ENCODE peak calls at places on chromosomes 16 and 17, in five cellular contexts. Y, A, N, L and O are unnamed samples.

GRCh38 chr16:88569614-88569984 is 604 bp upstream of the ZC3H18 start:
- DNase-seq in Y (no peak), A (no peak), N (no peak), L (no peak), O (peak)

GRCh38 chr16:8859913-8860881 is 8.6 kb downstream of the CARHSP1 start:
- DNase-seq in N (no peak), L (no peak), Y (no peak), A (no peak), O (peak)

GRCh38 chr16:75764154-75764768 is 38.0 kb upstream of the CPHXL start:
- DNase-seq in L (peak), Y (peak), A (peak), N (peak), O (peak)

GRCh38 chr16:81069063-81069462 is 8.0 kb downstream of the C16orf46 start:
- DNase-seq in A (no peak), Y (no peak), L (no peak), N (no peak), O (no peak)

GRCh38 chr17:249236-249993 is 68.0 kb upstream of the DOC2B start:
- DNase-seq in N (no peak), Y (no peak), A (no peak), L (no peak), O (no peak)

GRCh38 chr17:5286846-5287245 is 4.8 kb downstream of the RABEP1 start:
- DNase-seq in N (no peak), A (no peak), L (peak), Y (no peak), O (no peak)

GRCh38 chr17:72624652-72625051 is 467.8 kb downstream of the SLC39A11 start:
- DNase-seq in Y (no peak), L (no peak), N (no peak), A (no peak), O (no peak)

GRCh38 chr17:75105269-75106080 is 4.3 kb upstream of the ARMC7 start:
- DNase-seq in Y (no peak), N (peak), L (no peak), A (no peak), O (peak)

GRCh38 chr17:50914510-50914849 is 48.3 kb upstream of the TOB1 start:
- DNase-seq in N (no peak), A (no peak), Y (no peak), L (no peak), O (no peak)

GRCh38 chr16:57502048-57502775 is 15.9 kb upstream of the DOK4 start:
- DNase-seq in A (no peak), N (no peak), L (no peak), Y (no peak), O (no peak)

GRCh38 chr17:59381716-59382570 is 50.5 kb downstream of the YPEL2 start:
- DNase-seq in L (no peak), A (no peak), N (no peak), Y (no peak), O (no peak)

GRCh38 chr16:28846933-28847273 is 755 bp upstream of the TUFM start:
- DNase-seq in L (no peak), N (no peak), Y (no peak), A (no peak), O (no peak)

GRCh38 chr17:14201595-14201994 is 35.1 kb downstream of the CDRT15 start:
- DNase-seq in Y (no peak), A (no peak), L (no peak), N (no peak), O (no peak)

GRCh38 chr17:12627177-12627629 is 38.5 kb upstream of the MYOCD start:
- DNase-seq in L (no peak), N (no peak), A (no peak), Y (no peak), O (peak)

GRCh38 chr17:72219136-72219823 is 98.5 kb downstream of the SOX9 start:
- DNase-seq in Y (no peak), L (no peak), N (no peak), A (no peak), O (no peak)

GRCh38 chr17:27430383-27430840 is 25.8 kb upstream of the KSR1 start:
- DNase-seq in A (no peak), Y (no peak), N (no peak), L (no peak), O (no peak)

GRCh38 chr16:66524601-66525164 is 25.2 kb downstream of the TK2 start:
- DNase-seq in L (no peak), Y (peak), A (no peak), N (no peak), O (no peak)

GRCh38 chr17:5680766-5681165 is 96.5 kb upstream of the NLRP1 start:
- DNase-seq in A (no peak), Y (no peak), L (no peak), N (no peak), O (no peak)

GRCh38 chr17:71107136-71107535 is 937.8 kb downstream of the KCNJ2 start:
- DNase-seq in L (no peak), A (no peak), Y (no peak), N (no peak), O (no peak)

GRCh38 chr17:9878791-9879525 is 26.1 kb downstream of the RCVRN start:
- DNase-seq in A (no peak), L (no peak), Y (no peak), N (no peak), O (no peak)

GRCh38 chr17:71168083-71168741 is 952.6 kb upstream of the SOX9 start:
- DNase-seq in L (no peak), A (no peak), N (no peak), Y (no peak), O (no peak)

GRCh38 chr17:1989135-1989534 is 36.0 kb downstream of the RTN4RL1 start:
- DNase-seq in L (no peak), A (no peak), N (no peak), Y (no peak), O (no peak)

GRCh38 chr17:72388765-72389473 is 268.1 kb downstream of the SOX9 start:
- DNase-seq in L (no peak), N (no peak), Y (peak), A (no peak), O (no peak)

GRCh38 chr17:42809250-42809649 is 10.6 kb downstream of the CNTD1 start:
- DNase-seq in N (no peak), Y (no peak), A (no peak), L (no peak), O (no peak)

GRCh38 chr16:57134982-57135381 is 42.6 kb downstream of the CPNE2 start:
- DNase-seq in L (no peak), N (no peak), Y (no peak), A (no peak), O (no peak)

GRCh38 chr16:31664683-31665482 is 137.2 kb downstream of the AHSP start:
- DNase-seq in L (no peak), Y (no peak), A (no peak), N (no peak), O (no peak)

GRCh38 chr17:7775058-7775457 is 57.5 kb downstream of the DNAH2 start:
- DNase-seq in A (no peak), L (no peak), N (no peak), Y (no peak), O (no peak)

GRCh38 chr17:66432996-66433556 is 130.7 kb downstream of the PRKCA start:
- DNase-seq in L (no peak), A (no peak), Y (no peak), N (no peak), O (no peak)

GRCh38 chr16:8355714-8356113 is 234.6 kb downstream of the TMEM114 start:
- DNase-seq in L (no peak), Y (no peak), A (peak), N (no peak), O (no peak)

GRCh38 chr16:89793955-89794354 is 22.5 kb downstream of the FANCA start:
- DNase-seq in N (no peak), A (no peak), L (no peak), Y (no peak), O (no peak)

GRCh38 chr17:45837603-45838002 is 7.1 kb upstream of the SPPL2C start:
- DNase-seq in A (no peak), N (no peak), L (no peak), Y (no peak), O (no peak)

GRCh38 chr17:67082110-67082509 is 37.8 kb downstream of the CACNG1 start:
- DNase-seq in L (no peak), A (no peak), Y (peak), N (no peak), O (no peak)

GRCh38 chr17:38600906-38601305 is 4.8 kb downstream of the SRCIN1 start:
- DNase-seq in L (no peak), N (no peak), Y (no peak), A (no peak), O (no peak)

GRCh38 chr16:12553191-12553590 is 250.5 kb downstream of the CPPED1 start:
- DNase-seq in Y (no peak), N (no peak), L (no peak), A (no peak), O (no peak)

GRCh38 chr17:59298512-59298911 is 32.9 kb upstream of the YPEL2 start:
- DNase-seq in A (no peak), Y (no peak), L (no peak), N (no peak), O (no peak)

GRCh38 chr16:11356573-11357331 is 11.5 kb downstream of the RMI2 start:
- DNase-seq in A (peak), Y (no peak), L (peak), N (peak), O (peak)

GRCh38 chr16:11354407-11354732 is 9.1 kb downstream of the RMI2 start:
- DNase-seq in Y (no peak), L (no peak), A (no peak), N (peak), O (no peak)

GRCh38 chr16:11355862-11356261 is 10.6 kb downstream of the RMI2 start:
- DNase-seq in N (peak), A (no peak), L (no peak), Y (no peak), O (no peak)

GRCh38 chr16:11353158-11353557 is 7.9 kb downstream of the RMI2 start:
- DNase-seq in Y (no peak), N (no peak), A (no peak), L (no peak), O (no peak)

GRCh38 chr16:11354733-11355574 is 9.7 kb downstream of the RMI2 start:
- DNase-seq in A (no peak), N (peak), Y (peak), L (no peak), O (no peak)
- TF ChIP-seq SUZ12 in A (no peak), N (no peak), Y (no peak), L (no peak), O (no peak)

GRCh38 chr16:78715673-78716072 is 616.2 kb downstream of the WWOX start:
- DNase-seq in N (no peak), L (no peak), Y (no peak), A (no peak), O (no peak)

DNA sequence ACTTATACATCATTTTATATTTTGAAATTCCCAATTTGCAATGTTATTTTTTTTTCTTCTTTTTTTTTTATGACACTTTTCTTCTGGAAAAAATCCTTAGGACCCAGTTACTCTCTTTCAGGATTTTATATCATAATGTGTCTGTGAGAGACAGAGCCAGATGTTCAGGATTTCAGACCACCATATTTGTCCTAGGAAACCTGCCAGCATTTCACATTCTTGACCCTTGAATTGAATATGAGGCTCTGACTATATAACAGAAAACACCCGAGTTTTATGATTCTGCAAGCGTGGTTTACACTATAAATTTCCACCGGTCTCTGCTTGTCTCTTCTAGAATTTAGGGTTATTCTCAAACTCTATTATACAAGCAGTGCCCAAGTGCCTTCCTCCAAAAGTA is 621.0 kb downstream of the WWOX start:
- DNase-seq in N (no peak), Y (no peak), L (no peak), A (no peak), O (no peak)
- TF ChIP-seq SUZ12 in N (no peak), Y (no peak), L (no peak), A (no peak), O (no peak)

GRCh38 chr16:22683730-22684280 is 130.2 kb upstream of the HS3ST2 start:
- DNase-seq in A (no peak), L (no peak), N (no peak), Y (no peak), O (no peak)

GRCh38 chr16:22684282-22685161 is 129.4 kb upstream of the HS3ST2 start:
- DNase-seq in Y (no peak), N (no peak), L (no peak), A (no peak), O (no peak)

GRCh38 chr16:22681551-22681880 is 132.4 kb upstream of the HS3ST2 start:
- DNase-seq in Y (no peak), L (no peak), N (no peak), A (no peak), O (no peak)

GRCh38 chr16:22683258-22683657 is 130.7 kb upstream of the HS3ST2 start:
- DNase-seq in L (no peak), N (no peak), A (no peak), Y (no peak), O (no peak)

GRCh38 chr16:22681881-22682291 is 132.1 kb upstream of the HS3ST2 start:
- DNase-seq in L (no peak), N (no peak), Y (no peak), A (peak), O (no peak)
- TF ChIP-seq SUZ12 in L (no peak), N (no peak), Y (no peak), A (no peak), O (no peak)

GRCh38 chr16:50643192-50643591 is 37.9 kb downstream of the SNX20 start:
- DNase-seq in Y (no peak), A (no peak), N (no peak), L (no peak), O (no peak)
- TF ChIP-seq SUZ12 in Y (no peak), A (no peak), N (no peak), L (no peak), O (no peak)

GRCh38 chr17:81027591-81028505 is 7.1 kb upstream of the BAIAP2 start:
- DNase-seq in L (no peak), A (no peak), Y (no peak), N (no peak), O (no peak)
- TF ChIP-seq SUZ12 in L (no peak), A (no peak), Y (no peak), N (no peak), O (no peak)

GRCh38 chr16:2520784-2521577 is 810 bp downstream of the AMDHD2 start:
- DNase-seq in L (no peak), N (no peak), A (no peak), Y (no peak), O (peak)
- TF ChIP-seq SUZ12 in L (no peak), N (no peak), A (no peak), Y (no peak), O (no peak)

GRCh38 chr16:48405153-48405552 is 19.9 kb upstream of the SIAH1 start:
- DNase-seq in N (no peak), L (no peak), Y (no peak), A (no peak), O (no peak)
- TF ChIP-seq SUZ12 in N (no peak), L (no peak), Y (no peak), A (no peak), O (no peak)

DNA sequence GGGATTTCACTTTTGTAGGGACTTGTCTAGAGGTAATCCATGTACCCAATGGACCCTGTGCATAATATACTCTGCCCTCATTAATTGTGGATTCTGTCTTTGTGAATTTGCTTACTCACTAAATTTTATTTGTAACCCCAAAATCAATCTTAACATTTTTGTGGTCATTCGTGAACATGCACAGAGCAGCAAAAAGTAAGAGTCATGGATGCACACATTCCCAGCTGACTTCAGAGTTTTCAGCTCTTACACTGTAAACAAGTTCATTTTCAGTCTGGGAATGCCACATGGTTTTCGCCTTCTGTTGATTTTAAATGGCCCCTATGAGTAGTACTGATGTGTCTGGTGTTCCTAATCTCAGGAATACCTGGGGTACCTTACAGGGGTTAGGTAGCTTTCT is 24.3 kb downstream of the TAC4 start:
- DNase-seq in Y (no peak), A (no peak), N (no peak), L (no peak), O (no peak)
- TF ChIP-seq SUZ12 in Y (no peak), A (no peak), N (no peak), L (no peak), O (no peak)

GRCh38 chr17:73791644-73792043 is 147.4 kb upstream of the SDK2 start:
- DNase-seq in L (no peak), A (no peak), N (no peak), Y (no peak), O (no peak)
- TF ChIP-seq SUZ12 in L (no peak), A (no peak), N (no peak), Y (no peak), O (no peak)